ENCODE peak calls at places on chromosome 18, in five cellular contexts. One of them, this sample, is unnamed.

GRCh38 chr18:56124186-56124585 is 514.2 kb downstream of the TXNL1 start:
- DNase-seq in IMR-90: peak
- DNase-seq in HepG2: no peak
- DNase-seq in K562: no peak
- DNase-seq in SK-N-SH: no peak
- DNase-seq in this sample: no peak

GRCh38 chr18:48408727-48409590 is at the start of gene ZBTB7C:
- DNase-seq in K562: peak
- DNase-seq in IMR-90: no peak
- DNase-seq in SK-N-SH: peak
- DNase-seq in HepG2: no peak
- DNase-seq in this sample: no peak

GRCh38 chr18:48818329-48819254 is 132.2 kb downstream of the SMAD7 start:
- DNase-seq in IMR-90: no peak
- DNase-seq in K562: no peak
- DNase-seq in SK-N-SH: no peak
- DNase-seq in HepG2: no peak
- DNase-seq in this sample: no peak

GRCh38 chr18:73479472-73479871 is 611.7 kb upstream of the NETO1 start:
- DNase-seq in SK-N-SH: no peak
- DNase-seq in HepG2: no peak
- DNase-seq in K562: no peak
- DNase-seq in IMR-90: peak
- DNase-seq in this sample: no peak

GRCh38 chr18:8754995-8755955 is 49.9 kb downstream of the MTCL1 start:
- DNase-seq in HepG2: no peak
- DNase-seq in IMR-90: peak
- DNase-seq in K562: no peak
- DNase-seq in SK-N-SH: no peak
- DNase-seq in this sample: peak

GRCh38 chr18:9960263-9960904 is 46.6 kb downstream of the VAPA start:
- DNase-seq in K562: no peak
- DNase-seq in IMR-90: no peak
- DNase-seq in HepG2: no peak
- DNase-seq in SK-N-SH: no peak
- DNase-seq in this sample: no peak

GRCh38 chr18:48036191-48036590 is 105.7 kb upstream of the SMAD2 start:
- DNase-seq in SK-N-SH: no peak
- DNase-seq in HepG2: no peak
- DNase-seq in K562: no peak
- DNase-seq in IMR-90: no peak
- DNase-seq in this sample: no peak

GRCh38 chr18:22048932-22049615 is 120.3 kb upstream of the GATA6 start:
- DNase-seq in K562: no peak
- DNase-seq in SK-N-SH: no peak
- DNase-seq in HepG2: peak
- DNase-seq in IMR-90: no peak
- DNase-seq in this sample: no peak

GRCh38 chr18:50469380-50469781 is 90.5 kb upstream of the MAPK4 start:
- DNase-seq in HepG2: no peak
- DNase-seq in IMR-90: no peak
- DNase-seq in SK-N-SH: no peak
- DNase-seq in K562: no peak
- DNase-seq in this sample: no peak

GRCh38 chr18:46324556-46324955 is 220.4 kb downstream of the HAUS1 start:
- DNase-seq in HepG2: no peak
- DNase-seq in K562: peak
- DNase-seq in SK-N-SH: peak
- DNase-seq in IMR-90: peak
- DNase-seq in this sample: no peak

GRCh38 chr18:56831988-56832387 is 180.8 kb downstream of the WDR7 start:
- DNase-seq in HepG2: no peak
- DNase-seq in SK-N-SH: no peak
- DNase-seq in K562: no peak
- DNase-seq in IMR-90: peak
- DNase-seq in this sample: no peak

GRCh38 chr18:3044931-3045698 is 32.2 kb upstream of the LPIN2 start:
- DNase-seq in IMR-90: no peak
- DNase-seq in SK-N-SH: no peak
- DNase-seq in K562: no peak
- DNase-seq in HepG2: peak
- DNase-seq in this sample: no peak

GRCh38 chr18:48374423-48375149 is 34.6 kb downstream of the ZBTB7C start:
- DNase-seq in SK-N-SH: peak
- DNase-seq in IMR-90: no peak
- DNase-seq in HepG2: no peak
- DNase-seq in K562: no peak
- DNase-seq in this sample: no peak

GRCh38 chr18:9209230-9209629 is 72.6 kb downstream of the ANKRD12 start:
- DNase-seq in K562: no peak
- DNase-seq in SK-N-SH: no peak
- DNase-seq in HepG2: no peak
- DNase-seq in IMR-90: peak
- DNase-seq in this sample: no peak

GRCh38 chr18:5304232-5304631 is 8.7 kb upstream of the ZBTB14 start:
- DNase-seq in IMR-90: no peak
- DNase-seq in K562: no peak
- DNase-seq in HepG2: peak
- DNase-seq in SK-N-SH: no peak
- DNase-seq in this sample: no peak

GRCh38 chr18:36572135-36572856 is 256.5 kb downstream of the TPGS2 start:
- DNase-seq in K562: no peak
- DNase-seq in IMR-90: peak
- DNase-seq in SK-N-SH: peak
- DNase-seq in HepG2: peak
- DNase-seq in this sample: peak

GRCh38 chr18:22169011-22169888 is at the start of gene GATA6:
- DNase-seq in K562: peak
- DNase-seq in SK-N-SH: peak
- DNase-seq in HepG2: peak
- DNase-seq in IMR-90: peak
- DNase-seq in this sample: no peak

GRCh38 chr18:12373771-12374116 is 3.3 kb downstream of the AFG3L2 start:
- DNase-seq in IMR-90: no peak
- DNase-seq in SK-N-SH: no peak
- DNase-seq in K562: no peak
- DNase-seq in HepG2: no peak
- DNase-seq in this sample: no peak

GRCh38 chr18:77106331-77106730 is 26.3 kb downstream of the MBP start:
- DNase-seq in IMR-90: no peak
- DNase-seq in HepG2: no peak
- DNase-seq in SK-N-SH: no peak
- DNase-seq in K562: peak
- DNase-seq in this sample: no peak

GRCh38 chr18:708096-708495 is 4.3 kb downstream of the ENOSF1 start:
- DNase-seq in IMR-90: no peak
- DNase-seq in HepG2: no peak
- DNase-seq in SK-N-SH: no peak
- DNase-seq in K562: no peak
- DNase-seq in this sample: no peak

GRCh38 chr18:10164241-10165160 is 250.7 kb downstream of the VAPA start:
- DNase-seq in K562: no peak
- DNase-seq in SK-N-SH: no peak
- DNase-seq in IMR-90: no peak
- DNase-seq in HepG2: no peak
- DNase-seq in this sample: no peak

GRCh38 chr18:415627-416612 is 84.6 kb downstream of the COLEC12 start:
- DNase-seq in K562: no peak
- DNase-seq in IMR-90: peak
- DNase-seq in HepG2: no peak
- DNase-seq in SK-N-SH: no peak
- DNase-seq in this sample: no peak

GRCh38 chr18:29305516-29305915 is 1128.6 kb upstream of the CDH2 start:
- DNase-seq in HepG2: no peak
- DNase-seq in SK-N-SH: no peak
- DNase-seq in K562: no peak
- DNase-seq in IMR-90: no peak
- DNase-seq in this sample: no peak

GRCh38 chr18:8455661-8456614 is 153.3 kb upstream of the RAB12 start:
- DNase-seq in IMR-90: no peak
- DNase-seq in K562: no peak
- DNase-seq in SK-N-SH: no peak
- DNase-seq in HepG2: no peak
- DNase-seq in this sample: no peak

GRCh38 chr18:36693931-36694661 is 134.7 kb downstream of the TPGS2 start:
- DNase-seq in SK-N-SH: no peak
- DNase-seq in IMR-90: peak
- DNase-seq in HepG2: peak
- DNase-seq in K562: no peak
- DNase-seq in this sample: no peak

GRCh38 chr18:77207540-77207939 is 42.1 kb upstream of the GALR1 start:
- DNase-seq in K562: no peak
- DNase-seq in IMR-90: peak
- DNase-seq in HepG2: peak
- DNase-seq in SK-N-SH: peak
- DNase-seq in this sample: no peak

GRCh38 chr18:79928563-79928960 is 22.9 kb downstream of the SLC66A2 start:
- DNase-seq in IMR-90: no peak
- DNase-seq in SK-N-SH: no peak
- DNase-seq in HepG2: no peak
- DNase-seq in K562: no peak
- DNase-seq in this sample: no peak

GRCh38 chr18:42883177-42883576 is 232.3 kb downstream of the RIT2 start:
- DNase-seq in K562: no peak
- DNase-seq in IMR-90: no peak
- DNase-seq in HepG2: no peak
- DNase-seq in SK-N-SH: peak
- DNase-seq in this sample: no peak

GRCh38 chr18:36527740-36528455 is 230.4 kb downstream of the FHOD3 start:
- DNase-seq in HepG2: peak
- DNase-seq in SK-N-SH: no peak
- DNase-seq in K562: no peak
- DNase-seq in IMR-90: no peak
- DNase-seq in this sample: no peak

GRCh38 chr18:26981373-26982082 is 116.0 kb upstream of the AQP4 start:
- DNase-seq in IMR-90: no peak
- DNase-seq in K562: no peak
- DNase-seq in SK-N-SH: no peak
- DNase-seq in HepG2: no peak
- DNase-seq in this sample: no peak

GRCh38 chr18:62555135-62555534 is 32.3 kb downstream of the ZCCHC2 start:
- DNase-seq in K562: peak
- DNase-seq in SK-N-SH: no peak
- DNase-seq in HepG2: no peak
- DNase-seq in IMR-90: peak
- DNase-seq in this sample: no peak

GRCh38 chr18:77401173-77401572 is 151.5 kb downstream of the GALR1 start:
- DNase-seq in K562: no peak
- DNase-seq in IMR-90: no peak
- DNase-seq in HepG2: no peak
- DNase-seq in SK-N-SH: no peak
- DNase-seq in this sample: no peak

GRCh38 chr18:79863946-79864725 is 66.4 kb downstream of the KCNG2 start:
- DNase-seq in K562: no peak
- DNase-seq in IMR-90: no peak
- DNase-seq in SK-N-SH: no peak
- DNase-seq in HepG2: no peak
- DNase-seq in this sample: no peak

GRCh38 chr18:35410561-35410960 is 33.4 kb upstream of the ZNF396 start:
- DNase-seq in K562: no peak
- DNase-seq in IMR-90: no peak
- DNase-seq in HepG2: no peak
- DNase-seq in SK-N-SH: no peak
- DNase-seq in this sample: no peak
- TF ChIP-seq MXI1 in K562: no peak
- TF ChIP-seq MXI1 in IMR-90: no peak
- TF ChIP-seq MXI1 in HepG2: no peak
- TF ChIP-seq MXI1 in SK-N-SH: no peak
- TF ChIP-seq MXI1 in this sample: no peak

GRCh38 chr18:40911582-40912254 is 1043.3 kb upstream of the PIK3C3 start:
- DNase-seq in SK-N-SH: no peak
- DNase-seq in K562: no peak
- DNase-seq in IMR-90: peak
- DNase-seq in HepG2: no peak
- DNase-seq in this sample: no peak
- TF ChIP-seq MXI1 in SK-N-SH: no peak
- TF ChIP-seq MXI1 in K562: no peak
- TF ChIP-seq MXI1 in IMR-90: no peak
- TF ChIP-seq MXI1 in HepG2: no peak
- TF ChIP-seq MXI1 in this sample: no peak

GRCh38 chr18:23967321-23968089 is 47.0 kb upstream of the TTC39C start:
- DNase-seq in SK-N-SH: no peak
- DNase-seq in K562: no peak
- DNase-seq in IMR-90: no peak
- DNase-seq in HepG2: no peak
- DNase-seq in this sample: peak
- TF ChIP-seq MXI1 in SK-N-SH: no peak
- TF ChIP-seq MXI1 in K562: no peak
- TF ChIP-seq MXI1 in IMR-90: no peak
- TF ChIP-seq MXI1 in HepG2: no peak
- TF ChIP-seq MXI1 in this sample: peak

GRCh38 chr18:6328624-6329016 is 86.1 kb downstream of the L3MBTL4 start:
- DNase-seq in K562: no peak
- DNase-seq in IMR-90: no peak
- DNase-seq in SK-N-SH: no peak
- DNase-seq in HepG2: no peak
- DNase-seq in this sample: no peak

GRCh38 chr18:6327485-6327884 is 87.2 kb downstream of the L3MBTL4 start:
- DNase-seq in K562: no peak
- DNase-seq in HepG2: no peak
- DNase-seq in SK-N-SH: no peak
- DNase-seq in IMR-90: no peak
- DNase-seq in this sample: no peak

GRCh38 chr18:6331872-6332271 is 82.8 kb downstream of the L3MBTL4 start:
- DNase-seq in HepG2: no peak
- DNase-seq in SK-N-SH: no peak
- DNase-seq in K562: no peak
- DNase-seq in IMR-90: no peak
- DNase-seq in this sample: no peak

GRCh38 chr18:6326566-6326965 is 88.1 kb downstream of the L3MBTL4 start:
- DNase-seq in IMR-90: no peak
- DNase-seq in K562: no peak
- DNase-seq in HepG2: no peak
- DNase-seq in SK-N-SH: no peak
- DNase-seq in this sample: no peak

DNA sequence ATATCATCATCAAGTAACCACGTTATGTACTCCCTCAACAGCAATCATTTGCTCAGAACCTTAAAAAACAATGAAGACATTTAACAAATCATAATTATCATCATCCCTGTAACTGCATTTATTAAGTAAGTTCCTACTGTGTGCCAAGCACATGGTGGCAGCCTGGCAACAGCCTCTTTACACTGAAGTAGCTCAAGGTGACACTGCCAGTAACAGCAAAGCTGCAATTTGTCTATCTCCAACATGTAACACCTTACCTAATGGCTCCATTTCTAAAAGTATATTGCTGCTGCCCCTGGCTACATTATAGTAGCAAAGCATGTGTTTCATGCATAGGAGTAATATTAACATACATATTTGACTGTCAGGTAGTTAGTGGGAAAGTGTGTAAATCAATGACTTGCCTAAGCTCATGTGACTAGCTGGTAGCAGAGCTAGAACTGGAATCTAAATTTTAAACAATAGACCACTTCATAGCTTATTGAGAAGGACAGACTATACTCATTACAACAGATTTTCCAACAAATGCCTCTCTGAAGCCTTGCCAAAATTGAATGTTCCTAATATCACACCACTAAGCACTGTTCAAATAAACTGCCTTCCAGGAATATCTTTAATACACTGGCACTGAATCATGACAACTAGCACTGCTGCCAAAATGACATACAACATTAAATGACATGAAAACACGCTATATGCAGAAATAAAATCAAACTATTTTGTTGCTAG is 86.7 kb downstream of the L3MBTL4 start:
- DNase-seq in SK-N-SH: no peak
- DNase-seq in K562: no peak
- DNase-seq in HepG2: peak
- DNase-seq in IMR-90: no peak
- DNase-seq in this sample: no peak
- TF ChIP-seq MXI1 in SK-N-SH: no peak
- TF ChIP-seq MXI1 in K562: no peak
- TF ChIP-seq MXI1 in HepG2: no peak
- TF ChIP-seq MXI1 in IMR-90: no peak
- TF ChIP-seq MXI1 in this sample: no peak